ENCODE peak calls at places on chromosomes 6 and 20, in six cellular contexts. I is HepG2, S is A549, N is K562, D is endothelial cell of umbilical vein, W is H1. E is an unnamed sample.

GRCh38 chr6:33329058-33329457 is 11.5 kb upstream of the ZBTB22 start:
- DNase-seq in I (no peak), S (no peak), N (no peak), D (no peak), W (no peak), E (no peak)

GRCh38 chr20:37327748-37328147 is 18.2 kb upstream of the SRC start:
- DNase-seq in I (no peak), S (no peak), N (no peak), D (no peak), W (no peak), E (no peak)

GRCh38 chr6:108837236-108837971 is 10.8 kb upstream of the ARMC2 start:
- DNase-seq in I (no peak), S (no peak), N (no peak), D (no peak), W (no peak), E (no peak)

GRCh38 chr6:99344289-99344688 is 5.2 kb downstream of the FAXC start:
- DNase-seq in I (peak; percentile 9), S (no peak), N (no peak), D (no peak), W (no peak), E (no peak)

GRCh38 chr6:167653561-167653960 is 173.2 kb upstream of the AFDN start:
- DNase-seq in I (no peak), S (no peak), N (no peak), D (no peak), W (no peak), E (no peak)

GRCh38 chr6:155319902-155320301 is 5.6 kb upstream of the TFB1M start:
- DNase-seq in I (no peak), S (no peak), N (no peak), D (no peak), W (no peak), E (no peak)

GRCh38 chr20:63690898-63691710 is 5.3 kb upstream of the TNFRSF6B start:
- DNase-seq in I (no peak), S (no peak), N (no peak), D (no peak), W (no peak), E (no peak)

GRCh38 chr6:17015551-17016381 is 86.1 kb upstream of the STMND1 start:
- DNase-seq in I (no peak), S (no peak), N (no peak), D (peak; percentile 59), W (no peak), E (peak; percentile 58)

GRCh38 chr6:155212616-155213380 is 51.0 kb upstream of the CLDN20 start:
- DNase-seq in I (no peak), S (no peak), N (no peak), D (no peak), W (no peak), E (no peak)

GRCh38 chr6:102197211-102197610 is 803.7 kb downstream of the GRIK2 start:
- DNase-seq in I (no peak), S (no peak), N (no peak), D (no peak), W (peak; percentile 77), E (peak; percentile 74)

GRCh38 chr20:11766961-11767360 is 150.7 kb upstream of the BTBD3 start:
- DNase-seq in I (no peak), S (no peak), N (no peak), D (no peak), W (no peak), E (no peak)

GRCh38 chr20:50193169-50193850 is 2.7 kb downstream of the CEBPB start:
- DNase-seq in I (no peak), S (no peak), N (no peak), D (no peak), W (no peak), E (no peak)

GRCh38 chr6:47141963-47142362 is 99.8 kb upstream of the ADGRF1 start:
- DNase-seq in I (no peak), S (no peak), N (no peak), D (no peak), W (no peak), E (no peak)

GRCh38 chr6:113416166-113416565 is 441.0 kb upstream of the MARCKS start:
- DNase-seq in I (no peak), S (no peak), N (no peak), D (no peak), W (no peak), E (no peak)

GRCh38 chr6:168956884-168957730 is 296.5 kb downstream of the THBS2 start:
- DNase-seq in I (peak; percentile 67), S (peak; percentile 46), N (peak; percentile 70), D (peak; percentile 17), W (peak; percentile 67), E (peak; percentile 72)

GRCh38 chr20:53382263-53382844 is 211.3 kb downstream of the ZNF217 start:
- DNase-seq in I (no peak), S (no peak), N (no peak), D (no peak), W (no peak), E (no peak)

GRCh38 chr6:166595949-166596348 is 9.5 kb upstream of the RAMACL start:
- DNase-seq in I (no peak), S (no peak), N (no peak), D (no peak), W (no peak), E (no peak)

GRCh38 chr6:107803957-107804356 is 20.2 kb downstream of the SCML4 start:
- DNase-seq in I (no peak), S (no peak), N (no peak), D (no peak), W (no peak), E (no peak)

GRCh38 chr20:24492031-24492607 is 22.7 kb downstream of the SYNDIG1 start:
- DNase-seq in I (peak; percentile 21), S (peak; percentile 18), N (peak; percentile 29), D (no peak), W (peak; percentile 58), E (peak; percentile 50)

GRCh38 chr6:143747347-143747842 is 69.6 kb downstream of the PHACTR2 start:
- DNase-seq in I (peak; percentile 81), S (no peak), N (peak; percentile 57), D (no peak), W (no peak), E (no peak)

GRCh38 chr20:15257071-15257470 is 919.7 kb upstream of the FLRT3 start:
- DNase-seq in I (no peak), S (no peak), N (no peak), D (no peak), W (no peak), E (no peak)

DNA sequence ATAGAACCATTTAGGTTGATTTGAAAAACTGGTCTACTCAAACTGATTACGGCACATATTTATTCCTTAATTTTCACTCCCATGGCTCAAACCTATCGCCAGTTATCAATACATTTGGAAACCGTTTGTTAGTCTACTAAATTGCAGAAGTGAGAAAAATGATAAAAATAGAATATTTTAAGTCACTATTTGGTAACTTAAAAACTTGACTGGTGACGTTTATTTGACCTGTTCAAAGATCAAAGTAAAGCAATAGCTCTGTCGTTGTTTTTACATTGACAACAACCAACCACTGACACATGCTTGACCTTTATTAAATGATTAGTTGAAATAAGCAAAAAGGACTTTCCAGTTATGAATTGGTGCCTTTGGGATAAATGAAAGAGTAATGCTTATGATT is 402.9 kb upstream of the MAP3K7 start:
- DNase-seq in I (no peak), S (no peak), N (no peak), D (no peak), W (no peak), E (no peak)
- TF ChIP-seq JUN in I (no peak), S (no peak), N (no peak), D (no peak), W (no peak), E (no peak)

DNA sequence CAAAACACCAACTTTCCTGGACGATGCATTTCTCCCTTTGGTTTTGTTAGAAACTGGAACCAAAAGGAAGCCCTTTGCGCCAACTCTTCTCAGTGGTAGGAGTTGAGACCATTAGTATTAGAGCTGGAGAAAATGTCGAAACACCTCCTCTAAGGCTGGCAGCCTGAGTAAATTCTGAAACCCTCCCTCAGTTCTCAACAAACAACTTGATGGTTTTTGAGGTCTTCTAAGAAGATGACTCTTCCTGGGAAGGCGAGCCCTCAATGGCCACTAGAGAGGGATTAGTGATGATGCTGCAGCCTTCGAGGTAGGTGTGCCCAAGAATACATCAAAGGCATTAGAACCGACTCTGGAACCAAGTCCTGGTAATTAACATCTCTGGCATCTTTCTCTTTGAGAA is 78.4 kb upstream of the CCN6 start:
- DNase-seq in I (no peak), S (no peak), N (no peak), D (no peak), W (no peak), E (no peak)
- TF ChIP-seq JUN in I (no peak), S (no peak), N (no peak), D (no peak), W (no peak), E (no peak)

GRCh38 chr20:60648556-60648955 is 603.5 kb upstream of the CDH4 start:
- DNase-seq in I (no peak), S (no peak), N (no peak), D (no peak), W (no peak), E (no peak)

GRCh38 chr20:60649541-60649940 is 602.5 kb upstream of the CDH4 start:
- DNase-seq in I (no peak), S (no peak), N (no peak), D (no peak), W (no peak), E (no peak)

GRCh38 chr20:60652615-60653014 is 599.4 kb upstream of the CDH4 start:
- DNase-seq in I (no peak), S (no peak), N (no peak), D (no peak), W (no peak), E (no peak)

GRCh38 chr20:60653111-60653845 is 598.8 kb upstream of the CDH4 start:
- DNase-seq in I (no peak), S (no peak), N (no peak), D (no peak), W (no peak), E (no peak)

DNA sequence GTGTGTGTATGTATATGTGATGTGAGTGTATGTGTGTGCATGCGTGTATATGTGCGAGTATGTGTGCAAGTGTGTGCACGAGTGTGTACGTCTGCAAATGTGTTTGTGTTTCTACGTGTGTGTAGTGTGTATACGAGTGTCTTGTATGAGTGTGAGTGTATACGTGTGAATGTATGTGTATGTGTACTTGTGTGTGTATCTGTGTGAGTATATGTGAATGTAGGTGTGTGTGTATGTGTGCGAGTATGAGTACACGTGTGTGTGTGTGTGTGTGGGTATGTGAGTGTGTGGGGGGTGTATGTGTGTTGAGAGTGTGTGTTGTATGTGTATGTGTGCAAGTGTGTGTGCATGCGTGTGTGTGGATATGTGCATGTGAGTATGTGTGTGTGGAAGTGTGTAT is 602.0 kb upstream of the CDH4 start:
- DNase-seq in I (no peak), S (no peak), N (no peak), D (no peak), W (no peak), E (no peak)
- TF ChIP-seq JUN in I (no peak), S (no peak), N (no peak), D (no peak), W (no peak), E (no peak)

DNA sequence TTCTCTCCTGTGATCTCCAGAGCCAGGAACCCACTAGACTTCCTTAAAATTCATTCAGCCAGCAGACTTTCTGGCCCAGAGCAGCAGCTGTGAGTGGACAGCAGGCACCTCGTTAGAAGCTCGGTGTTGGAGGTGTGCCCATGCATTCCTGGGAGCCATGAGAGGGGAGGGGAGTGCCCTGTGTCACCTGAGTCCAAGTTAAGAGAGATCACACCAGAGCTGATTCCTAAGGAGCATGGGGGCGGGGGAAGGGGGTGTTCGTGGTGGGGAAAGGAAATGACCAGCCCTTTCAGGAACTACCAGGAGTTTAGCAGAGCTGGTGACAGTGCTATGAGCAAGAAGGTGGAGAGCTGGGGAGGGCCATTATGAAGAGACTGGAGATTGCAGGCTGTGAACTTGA is 46.9 kb downstream of the GFRA4 start:
- DNase-seq in I (no peak), S (no peak), N (no peak), D (peak; percentile 9), W (no peak), E (peak; percentile 42)
- TF ChIP-seq JUN in I (no peak), S (no peak), N (no peak), D (no peak), W (no peak), E (no peak)

GRCh38 chr20:62062661-62063600 is 2.8 kb downstream of the TAF4 start:
- DNase-seq in I (no peak), S (no peak), N (no peak), D (no peak), W (no peak), E (no peak)
- TF ChIP-seq JUN in I (no peak), S (no peak), N (no peak), D (no peak), W (no peak), E (no peak)

E was measured in WTC11.